ENCODE peak calls at places on chromosomes 4 and X, in six cellular contexts. W, C, N, G, P and B are unnamed samples.

GRCh38 chr4:148445071-148445902 is 3.1 kb upstream of the NR3C2 start:
- DNase-seq in W (no peak), C (no peak), G (peak; percentile 85), N (peak; percentile 17), P (no peak), B (no peak)

GRCh38 chrX:113828470-113828869 is 755.4 kb upstream of the HTR2C start:
- DNase-seq in N (no peak), P (no peak), W (no peak), C (no peak), G (no peak), B (no peak)

GRCh38 chr4:113958766-113959540 is 20.5 kb downstream of the ARSJ start:
- DNase-seq in N (peak; percentile 89), G (no peak), W (peak; percentile 96), P (no peak), C (peak; percentile 97), B (no peak)

GRCh38 chrX:13732246-13733067 is 2.0 kb downstream of the TRAPPC2 start:
- DNase-seq in P (no peak), N (no peak), C (no peak), G (no peak), W (no peak), B (no peak)

GRCh38 chr4:105283501-105283900 is 136.8 kb downstream of the TET2 start:
- DNase-seq in W (no peak), G (no peak), P (no peak), C (no peak), N (no peak), B (no peak)

GRCh38 chr4:2412534-2412884 is 5.9 kb downstream of the ZFYVE28 start:
- DNase-seq in P (no peak), W (no peak), G (peak; percentile 84), C (no peak), N (peak; percentile 27), B (no peak)

GRCh38 chr4:105474110-105474518 is 252 bp upstream of the PPA2 start:
- DNase-seq in W (peak; percentile 65), C (no peak), N (no peak), P (peak; percentile 79), G (no peak), B (no peak)

GRCh38 chr4:114193625-114194399 is 214.4 kb upstream of the ARSJ start:
- DNase-seq in G (no peak), P (no peak), W (no peak), C (no peak), N (no peak), B (no peak)

GRCh38 chrX:65926095-65927019 is 113.5 kb downstream of the VSIG4 start:
- DNase-seq in N (no peak), C (no peak), W (no peak), G (peak; percentile 72), P (no peak), B (no peak)

GRCh38 chr4:68905598-68906237 is 45.9 kb downstream of the UGT2A3 start:
- DNase-seq in C (no peak), N (peak; percentile 69), P (no peak), G (no peak), W (peak; percentile 41), B (peak; percentile 54)